ENCODE peak calls at places on chromosomes 13 and 19, in four cellular contexts. Z is cardiac muscle cell, X is Karpas-422, K is esophagus squamous epithelium. O is an unnamed sample. For H3K36me3, the result is how much of the 10 kb centered on the place peaks cover.

GRCh38 chr19:6276447-6276846 is 3.3 kb downstream of the MLLT1 start:
- DNase-seq in Z (peak), X (no peak), K (no peak), O (no peak)

GRCh38 chr19:39407644-39408391 is 1.2 kb downstream of the ZFP36 start:
- DNase-seq in Z (no peak), X (peak), K (no peak), O (peak)

GRCh38 chr19:55173186-55173716 is 6.8 kb upstream of the DNAAF3 start:
- DNase-seq in Z (no peak), X (no peak), K (no peak), O (no peak)

GRCh38 chr19:38388310-38389100 is at the start of gene SPRED3:
- DNase-seq in Z (peak), X (no peak), K (no peak), O (no peak)

GRCh38 chr19:55390461-55390880 is 4.7 kb downstream of the RPL28 start:
- DNase-seq in Z (no peak), X (peak), K (no peak), O (no peak)

GRCh38 chr13:51995677-51996551 is 15.3 kb downstream of the ATP7B start:
- DNase-seq in Z (no peak), X (no peak), K (no peak), O (no peak)

GRCh38 chr13:72304121-72304745 is 423.2 kb downstream of the MZT1 start:
- DNase-seq in Z (no peak), X (no peak), K (no peak), O (no peak)

GRCh38 chr13:34474469-34474868 is 467.6 kb upstream of the NBEA start:
- DNase-seq in Z (no peak), X (no peak), K (no peak), O (no peak)

GRCh38 chr19:33093420-33094210 is 12.6 kb downstream of the GPATCH1 start:
- DNase-seq in Z (no peak), X (no peak), K (no peak), O (no peak)

GRCh38 chr13:111458001-111458531 is 137.6 kb downstream of the TEX29 start:
- DNase-seq in Z (no peak), X (no peak), K (no peak), O (no peak)

GRCh38 chr13:98155475-98156111 is 12.7 kb downstream of the FARP1 start:
- DNase-seq in Z (no peak), X (no peak), K (no peak), O (no peak)

DNA sequence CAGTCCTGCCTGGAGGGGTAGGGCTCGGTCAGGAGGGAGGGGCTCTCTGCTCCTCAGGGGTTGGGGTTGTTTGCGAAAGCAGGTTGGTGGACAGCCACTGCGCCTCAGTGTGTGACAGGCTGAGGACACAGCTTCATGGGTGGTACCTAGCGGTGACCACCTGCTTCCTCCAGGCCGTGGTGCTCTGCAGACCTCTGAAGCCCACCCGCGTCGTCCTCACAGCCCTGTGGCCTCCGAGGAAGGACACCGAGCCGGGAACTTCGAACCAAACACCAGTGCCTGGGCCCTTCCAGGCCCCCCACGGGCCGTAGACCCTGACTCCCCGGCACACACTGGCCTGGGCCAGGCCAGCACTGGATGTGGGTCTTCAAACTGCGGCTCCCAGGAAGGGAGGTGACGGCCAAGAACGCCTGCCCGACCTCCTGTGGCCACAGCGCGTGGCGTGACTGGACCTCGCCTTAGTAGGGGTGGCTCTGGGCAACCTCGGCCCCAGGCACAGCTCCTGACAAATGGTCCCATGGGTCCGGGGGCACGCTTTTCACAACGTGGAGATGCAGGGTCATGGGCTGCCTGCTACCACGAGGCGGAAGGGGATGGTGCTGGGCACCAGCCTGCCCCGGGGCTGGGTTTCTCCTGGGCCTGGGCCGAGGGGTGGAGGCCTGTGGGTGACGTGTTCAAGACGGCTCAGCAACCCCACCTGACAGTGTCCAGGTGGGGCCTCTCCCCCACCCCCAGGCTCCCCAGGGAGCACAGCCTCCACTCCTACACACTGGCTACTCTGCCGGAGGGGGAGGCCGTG is 173.2 kb downstream of the KDM4B start:
- DNase-seq in Z (no peak), X (no peak), K (no peak), O (no peak)
- H3K36me3 ChIP-seq in Z (under half), X (under half), K (under half), O (half or more)

DNA sequence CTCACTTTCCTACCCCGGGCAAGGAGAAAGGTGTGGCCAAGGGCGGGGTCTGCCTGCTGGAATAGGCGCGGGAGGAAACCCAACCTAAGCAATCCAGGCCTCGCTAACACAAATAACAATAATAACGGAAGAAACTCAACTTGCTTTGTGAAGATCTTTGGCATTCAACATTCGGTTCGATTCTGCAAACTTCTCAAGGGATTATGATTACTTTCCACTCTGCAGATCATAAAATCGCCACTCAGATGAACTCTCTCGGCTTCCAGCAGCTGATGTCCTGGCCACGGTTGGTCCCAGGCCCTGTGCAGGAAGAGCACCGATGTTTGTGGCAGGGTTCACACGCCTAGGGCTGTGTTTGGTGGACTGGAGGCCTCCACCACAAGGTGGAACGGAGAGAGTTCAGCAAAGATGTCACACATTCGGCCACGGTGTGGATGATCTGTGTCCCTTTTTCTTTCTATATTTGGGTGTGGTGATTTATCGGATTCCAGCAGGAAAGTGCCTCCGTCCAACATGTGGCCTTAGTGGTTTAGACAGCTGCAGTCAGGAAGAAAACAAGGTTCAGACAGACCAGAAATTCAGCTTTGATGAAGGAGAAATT is 420 bp upstream of the SHISA2 start:
- DNase-seq in Z (no peak), X (no peak), K (no peak), O (no peak)
- H3K4me3 ChIP-seq in Z (peak), X (no peak), K (peak), O (peak)

GRCh38 chr13:40932252-40932651 is 86.9 kb downstream of the ELF1 start:
- DNase-seq in Z (no peak), X (no peak), K (no peak), O (no peak)
- H3K36me3 ChIP-seq in Z (under half), X (half or more), K (under half), O (under half)

DNA sequence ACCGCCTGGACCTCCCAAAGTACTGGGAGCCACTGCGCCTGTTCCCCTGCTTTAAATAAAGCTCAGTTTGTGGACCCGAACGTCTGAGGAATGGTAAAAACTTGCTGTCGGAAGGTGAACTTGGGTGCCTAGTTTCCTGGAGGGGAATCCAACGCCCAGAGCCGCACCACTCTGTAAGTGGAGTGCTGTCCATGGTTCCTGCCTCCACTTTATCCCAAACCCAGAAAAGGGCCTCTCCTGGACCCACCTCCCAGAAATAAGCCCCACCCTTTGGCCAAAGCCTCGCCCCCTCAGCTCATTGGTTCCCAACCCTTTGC is 2.3 kb downstream of the ANO8 start:
- DNase-seq in Z (no peak), X (no peak), K (no peak), O (no peak)
- H3K4me3 ChIP-seq in Z (no peak), X (no peak), K (no peak), O (no peak)

GRCh38 chr13:50845211-50845610 is 1.7 kb upstream of the DLEU7 start:
- DNase-seq in Z (no peak), X (no peak), K (no peak), O (no peak)

GRCh38 chr13:50842246-50842645 is 1.2 kb downstream of the DLEU7 start:
- DNase-seq in Z (no peak), X (no peak), K (no peak), O (no peak)

GRCh38 chr13:50843256-50844043 is at the start of gene DLEU7:
- DNase-seq in Z (peak), X (no peak), K (no peak), O (no peak)

GRCh38 chr13:50842711-50843255 is 709 bp downstream of the DLEU7 start:
- DNase-seq in Z (no peak), X (no peak), K (no peak), O (no peak)

GRCh38 chr13:50844181-50844875 is 836 bp upstream of the DLEU7 start:
- DNase-seq in Z (no peak), X (no peak), K (no peak), O (no peak)
- H3K36me3 ChIP-seq in Z (under half), X (under half), K (under half), O (under half)

GRCh38 chr19:8001651-8001994 is 3.8 kb downstream of the ELAVL1 start:
- DNase-seq in Z (no peak), X (no peak), K (no peak), O (no peak)
- H3K4me3 ChIP-seq in Z (no peak), X (no peak), K (no peak), O (peak)

DNA sequence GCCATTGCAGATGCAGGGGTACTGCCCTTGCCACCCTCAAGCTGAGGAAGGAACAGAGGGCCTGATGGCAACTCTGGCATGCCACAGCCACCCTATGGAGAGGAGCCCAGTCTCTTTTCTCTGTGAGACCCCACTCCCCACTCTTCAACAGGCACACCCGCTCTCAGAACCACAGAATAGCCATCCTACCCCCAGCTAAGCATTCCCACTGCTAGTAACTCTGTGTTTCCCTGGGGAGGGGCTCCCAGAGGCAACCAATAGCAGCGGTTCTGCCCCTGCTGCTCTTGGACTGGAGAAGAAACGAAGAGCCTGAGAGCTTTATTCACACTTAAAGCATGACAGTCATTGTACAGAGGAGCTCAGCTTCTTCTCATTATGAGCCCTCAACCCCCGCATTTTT is 49.3 kb downstream of the UBL3 start:
- DNase-seq in Z (no peak), X (no peak), K (no peak), O (no peak)
- H3K36me3 ChIP-seq in Z (under half), X (under half), K (under half), O (under half)

GRCh38 chr19:36392916-36393673 is 14.1 kb upstream of the ZFP14 start:
- DNase-seq in Z (no peak), X (no peak), K (no peak), O (no peak)
- H3K4me3 ChIP-seq in Z (no peak), X (no peak), K (no peak), O (no peak)

DNA sequence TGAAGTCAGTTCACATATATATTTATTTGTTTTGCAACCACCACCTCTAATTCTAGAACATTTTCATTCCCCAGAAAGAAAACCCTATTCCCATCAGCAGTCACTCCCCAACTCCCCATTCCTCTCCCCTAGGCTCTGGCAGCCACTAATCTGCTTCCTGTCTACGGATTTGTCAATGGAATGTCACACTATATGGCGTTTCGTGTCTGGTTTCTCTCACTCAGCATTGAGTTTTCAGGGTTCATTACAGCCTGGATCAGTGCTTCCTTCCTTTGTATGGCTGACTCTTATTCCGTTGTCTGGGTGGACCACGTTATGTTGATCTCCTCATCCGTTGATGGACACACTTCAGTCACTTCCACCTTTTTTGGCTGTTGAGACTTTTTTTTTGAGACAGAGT is 9.3 kb downstream of the COLGALT1 start:
- DNase-seq in Z (peak), X (no peak), K (no peak), O (no peak)
- H3K36me3 ChIP-seq in Z (under half), X (under half), K (under half), O (half or more)

DNA sequence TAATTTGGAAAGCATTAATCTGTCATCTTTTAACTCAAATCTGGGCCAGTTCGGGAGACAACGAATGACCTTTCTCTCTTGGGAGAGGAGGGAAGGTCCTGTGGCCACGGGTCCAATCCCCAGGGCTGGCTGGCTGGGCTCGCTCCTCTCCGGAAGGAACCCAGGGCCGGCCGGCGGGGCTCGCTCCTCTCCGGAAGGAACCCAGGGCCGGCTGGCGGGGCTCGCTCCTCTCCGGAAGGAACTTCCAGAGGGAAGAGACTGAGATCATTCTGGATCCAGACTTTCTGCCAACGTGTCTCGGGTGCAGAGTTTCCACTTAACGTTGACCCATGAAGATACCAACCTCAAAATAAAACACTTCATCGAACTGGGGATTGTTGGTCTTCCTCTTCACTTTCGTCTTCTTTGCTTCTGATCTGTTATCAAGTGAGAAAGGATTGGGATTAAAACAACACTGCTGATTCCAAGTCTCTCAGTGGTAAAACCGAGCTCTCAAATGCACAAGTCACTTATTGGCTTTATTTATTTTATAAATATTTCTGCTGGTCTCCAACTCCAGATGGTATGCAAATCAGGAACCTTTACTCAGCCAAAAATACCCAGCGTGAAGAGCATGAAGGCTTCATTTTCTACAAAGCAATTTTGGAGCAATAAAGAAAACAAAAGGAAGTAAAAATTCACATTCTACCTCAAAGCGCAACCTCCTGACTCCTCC is 53.3 kb upstream of the C13orf46 start:
- DNase-seq in Z (no peak), X (peak), K (no peak), O (no peak)
- H3K4me3 ChIP-seq in Z (no peak), X (no peak), K (no peak), O (no peak)

O was measured in ascending aorta.